ENCODE peak calls at places on chromosome 4, in five cellular contexts. One of them, this sample, is unnamed.

GRCh38 chr4:139007640-139008039 is 7.9 kb upstream of the NOCT start:
- DNase-seq in skeletal muscle cell: no peak
- DNase-seq in hippocampal formation: no peak
- DNase-seq in activated T-cell treated with anti-CD3 and anti-CD28 coated beads for 24 hours: no peak
- DNase-seq in CD8-positive, alpha-beta memory T cell: no peak
- DNase-seq in this sample: no peak

GRCh38 chr4:1948892-1949436 is 59.8 kb downstream of the NELFA start:
- DNase-seq in CD8-positive, alpha-beta memory T cell: peak
- DNase-seq in activated T-cell treated with anti-CD3 and anti-CD28 coated beads for 24 hours: no peak
- DNase-seq in hippocampal formation: no peak
- DNase-seq in skeletal muscle cell: no peak
- DNase-seq in this sample: no peak

GRCh38 chr4:89215736-89216135 is 91.9 kb downstream of the GPRIN3 start:
- DNase-seq in hippocampal formation: no peak
- DNase-seq in skeletal muscle cell: no peak
- DNase-seq in activated T-cell treated with anti-CD3 and anti-CD28 coated beads for 24 hours: no peak
- DNase-seq in CD8-positive, alpha-beta memory T cell: no peak
- DNase-seq in this sample: no peak

GRCh38 chr4:183284229-183284628 is 35.8 kb downstream of the CLDN22 start:
- DNase-seq in skeletal muscle cell: no peak
- DNase-seq in activated T-cell treated with anti-CD3 and anti-CD28 coated beads for 24 hours: no peak
- DNase-seq in CD8-positive, alpha-beta memory T cell: no peak
- DNase-seq in hippocampal formation: no peak
- DNase-seq in this sample: no peak

GRCh38 chr4:1496116-1496642 is 89.9 kb upstream of the NKX1-1 start:
- DNase-seq in hippocampal formation: no peak
- DNase-seq in skeletal muscle cell: no peak
- DNase-seq in CD8-positive, alpha-beta memory T cell: no peak
- DNase-seq in activated T-cell treated with anti-CD3 and anti-CD28 coated beads for 24 hours: no peak
- DNase-seq in this sample: no peak

GRCh38 chr4:56505269-56506109 is at the start of gene ARL9:
- DNase-seq in hippocampal formation: peak
- DNase-seq in activated T-cell treated with anti-CD3 and anti-CD28 coated beads for 24 hours: peak
- DNase-seq in skeletal muscle cell: peak
- DNase-seq in CD8-positive, alpha-beta memory T cell: peak
- DNase-seq in this sample: peak

GRCh38 chr4:139558235-139559094 is 2.4 kb upstream of the SETD7 start:
- DNase-seq in CD8-positive, alpha-beta memory T cell: no peak
- DNase-seq in hippocampal formation: no peak
- DNase-seq in activated T-cell treated with anti-CD3 and anti-CD28 coated beads for 24 hours: no peak
- DNase-seq in skeletal muscle cell: no peak
- DNase-seq in this sample: no peak

GRCh38 chr4:150009533-150009932 is 68.7 kb upstream of the DCLK2 start:
- DNase-seq in activated T-cell treated with anti-CD3 and anti-CD28 coated beads for 24 hours: no peak
- DNase-seq in hippocampal formation: no peak
- DNase-seq in CD8-positive, alpha-beta memory T cell: no peak
- DNase-seq in skeletal muscle cell: no peak
- DNase-seq in this sample: no peak

GRCh38 chr4:157558016-157558415 is 337.5 kb downstream of the GRIA2 start:
- DNase-seq in hippocampal formation: no peak
- DNase-seq in activated T-cell treated with anti-CD3 and anti-CD28 coated beads for 24 hours: no peak
- DNase-seq in CD8-positive, alpha-beta memory T cell: no peak
- DNase-seq in skeletal muscle cell: no peak
- DNase-seq in this sample: no peak

GRCh38 chr4:109315818-109316217 is 13.4 kb upstream of the COL25A1 start:
- DNase-seq in hippocampal formation: no peak
- DNase-seq in CD8-positive, alpha-beta memory T cell: no peak
- DNase-seq in activated T-cell treated with anti-CD3 and anti-CD28 coated beads for 24 hours: no peak
- DNase-seq in skeletal muscle cell: no peak
- DNase-seq in this sample: no peak

GRCh38 chr4:87865960-87866598 is 33.3 kb downstream of the MEPE start:
- DNase-seq in skeletal muscle cell: peak
- DNase-seq in activated T-cell treated with anti-CD3 and anti-CD28 coated beads for 24 hours: no peak
- DNase-seq in hippocampal formation: no peak
- DNase-seq in CD8-positive, alpha-beta memory T cell: no peak
- DNase-seq in this sample: no peak